ENCODE peak calls at places on chromosomes 3 and 15, in eight cellular contexts. Y is ovary, G is transverse colon, R is GM12892, J is A549, E is heart left ventricle, D is GM12891, L is lower leg skin. M is an unnamed sample.

GRCh38 chr3:88149146-88149515 is 628 bp upstream of the C3orf38 start:
- DNase-seq in Y (no peak), G (no peak), R (no peak), J (peak; percentile 25), E (no peak), D (no peak), L (no peak), M (no peak)

GRCh38 chr3:12773030-12773723 is 14.1 kb upstream of the TMEM40 start:
- DNase-seq in Y (no peak), G (no peak), R (no peak), J (no peak), E (no peak), D (no peak), L (no peak), M (no peak)

GRCh38 chr3:66450389-66451022 is 50.3 kb downstream of the LRIG1 start:
- DNase-seq in Y (peak; percentile 64), G (peak; percentile 57), R (no peak), J (no peak), E (peak; percentile 70), D (no peak), L (no peak), M (peak; percentile 49)

GRCh38 chr3:155917781-155918180 is 47.3 kb downstream of the GMPS start:
- DNase-seq in Y (no peak), G (no peak), R (no peak), J (no peak), E (no peak), D (no peak), L (no peak), M (no peak)

GRCh38 chr15:68328485-68328884 is 50.9 kb downstream of the FEM1B start:
- DNase-seq in Y (no peak), G (no peak), R (no peak), J (no peak), E (no peak), D (no peak), L (no peak), M (no peak)

GRCh38 chr3:73868688-73869315 is 244.1 kb upstream of the PDZRN3 start:
- DNase-seq in Y (peak; percentile 15), G (peak; percentile 24), R (no peak), J (peak; percentile 7), E (peak; percentile 26), D (no peak), L (no peak), M (no peak)

GRCh38 chr3:107753988-107754387 is 231.2 kb downstream of the BBX start:
- DNase-seq in Y (no peak), G (no peak), R (no peak), J (no peak), E (no peak), D (no peak), L (no peak), M (no peak)

GRCh38 chr15:33152502-33153109 is 41.9 kb downstream of the FMN1 start:
- DNase-seq in Y (no peak), G (no peak), R (no peak), J (no peak), E (no peak), D (no peak), L (no peak), M (peak; percentile 60)

GRCh38 chr15:77039217-77039533 is 31.7 kb downstream of the TSPAN3 start:
- DNase-seq in Y (no peak), G (no peak), R (no peak), J (no peak), E (peak; percentile 22), D (no peak), L (no peak), M (no peak)

GRCh38 chr3:157493627-157494550 is 9.3 kb downstream of the VEPH1 start:
- DNase-seq in Y (no peak), G (no peak), R (no peak), J (peak; percentile 10), E (no peak), D (no peak), L (no peak), M (no peak)

GRCh38 chr3:14261229-14261628 is 82.6 kb downstream of the LSM3 start:
- DNase-seq in Y (peak; percentile 90), G (peak; percentile 89), R (peak; percentile 73), J (peak; percentile 90), E (peak; percentile 85), D (peak; percentile 71), L (peak; percentile 97), M (peak; percentile 88)

GRCh38 chr15:45288947-45289346 is 36.9 kb downstream of the SLC28A2 start:
- DNase-seq in Y (no peak), G (no peak), R (no peak), J (no peak), E (no peak), D (no peak), L (no peak), M (no peak)

DNA sequence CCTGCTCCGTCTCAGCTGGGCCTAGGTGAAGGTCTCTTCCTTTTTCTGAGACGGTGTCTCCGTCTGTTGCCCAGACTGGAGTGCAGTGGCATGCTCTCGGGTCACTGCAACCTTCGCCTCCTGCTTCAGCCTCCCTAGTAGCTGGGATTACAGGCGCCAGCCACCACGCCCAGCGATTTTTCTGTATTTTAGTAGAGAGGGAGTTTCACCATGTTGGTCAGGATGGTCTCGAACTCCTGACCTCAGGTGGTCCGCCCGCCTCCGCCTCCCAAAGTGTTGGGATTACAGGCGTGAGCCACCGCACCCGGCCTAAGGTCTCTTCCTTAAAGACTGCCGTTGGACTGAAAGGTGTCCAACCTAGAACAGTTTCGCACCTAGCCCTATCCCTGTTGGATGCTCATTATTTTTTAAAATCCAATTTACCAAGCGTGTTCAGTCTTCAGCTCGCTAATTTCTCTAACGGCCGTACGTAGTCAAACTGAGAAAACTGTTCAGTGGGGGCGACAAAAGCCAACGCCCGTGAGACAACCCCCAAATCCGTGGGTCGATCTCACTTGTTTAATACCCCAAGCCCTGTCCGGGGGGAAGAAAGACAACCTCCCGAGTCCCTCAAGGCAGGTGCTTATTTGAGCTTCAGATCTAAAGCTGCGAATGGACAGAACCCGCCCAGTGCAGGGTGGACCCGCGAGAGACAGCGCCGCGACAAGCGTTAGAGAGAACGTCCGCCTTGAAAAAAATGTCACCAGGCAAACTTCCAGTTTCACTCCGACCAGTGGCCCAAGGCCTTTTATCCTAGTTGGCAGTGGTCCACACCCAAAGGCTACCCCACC is 986 bp upstream of the OXSR1 start:
- DNase-seq in Y (peak; percentile 58), G (peak; percentile 36), R (no peak), J (no peak), E (no peak), D (peak; percentile 27), L (peak; percentile 82), M (peak; percentile 84)
- TF ChIP-seq POLR2A in Y (peak; percentile 77), G (peak; percentile 76), R (no peak), J (no peak), E (no peak), D (no peak), L (no peak), M (peak; percentile 55)

GRCh38 chr15:69373406-69373805 is 40.7 kb upstream of the KIF23 start:
- DNase-seq in Y (no peak), G (no peak), R (no peak), J (no peak), E (no peak), D (no peak), L (no peak), M (no peak)
- TF ChIP-seq POLR2A in Y (no peak), G (no peak), R (no peak), J (no peak), E (no peak), D (no peak), L (no peak), M (no peak)

GRCh38 chr3:149657796-149658443 is at the start of gene WWTR1:
- DNase-seq in Y (peak; percentile 94), G (peak; percentile 84), R (peak; percentile 62), J (peak; percentile 92), E (peak; percentile 96), D (peak; percentile 55), L (peak; percentile 99), M (peak; percentile 93)
- TF ChIP-seq POLR2A in Y (peak; percentile 91), G (peak; percentile 81), R (no peak), J (peak; percentile 66), E (peak; percentile 56), D (no peak), L (no peak), M (peak; percentile 96)

DNA sequence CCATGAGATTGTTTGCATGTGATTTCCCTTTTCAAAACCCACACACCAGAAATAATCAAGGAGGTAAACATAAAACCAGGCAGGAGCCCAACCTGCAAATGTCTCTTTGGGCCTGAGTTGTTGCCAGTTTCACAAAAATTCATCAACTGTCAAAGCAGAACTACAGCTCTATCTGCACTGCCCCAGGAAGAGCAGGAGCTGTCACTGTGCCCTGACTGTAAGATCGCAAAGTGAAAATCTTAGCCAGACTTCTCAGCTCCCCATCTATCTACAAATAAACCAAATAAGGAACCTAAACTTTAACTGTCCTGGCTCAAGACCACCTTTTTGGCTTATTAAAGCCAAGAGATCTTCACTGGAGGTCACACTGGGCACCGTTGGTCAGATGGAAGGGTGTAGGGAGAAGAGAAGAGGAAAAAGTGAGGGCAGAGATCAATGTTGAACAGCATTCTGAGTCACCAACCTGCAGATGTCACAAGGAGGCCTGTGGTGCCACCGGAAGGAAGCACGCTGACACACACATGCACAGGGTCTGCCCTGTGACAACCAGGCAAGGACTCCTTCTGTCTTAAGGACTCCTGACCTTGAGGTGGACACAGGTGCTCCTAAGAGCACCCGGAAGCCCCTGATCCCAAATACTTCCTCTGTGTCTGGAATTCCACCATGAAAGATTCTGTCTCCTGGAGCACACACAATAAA is 58.7 kb downstream of the RPN1 start:
- DNase-seq in Y (no peak), G (no peak), R (no peak), J (no peak), E (no peak), D (no peak), L (no peak), M (peak; percentile 55)
- TF ChIP-seq POLR2A in Y (no peak), G (no peak), R (no peak), J (no peak), E (no peak), D (no peak), L (no peak), M (no peak)

GRCh38 chr15:101530224-101530958 is 40.9 kb upstream of the PCSK6 start:
- DNase-seq in Y (no peak), G (peak; percentile 27), R (no peak), J (no peak), E (no peak), D (no peak), L (peak; percentile 74), M (no peak)

GRCh38 chr15:101528917-101529299 is 39.4 kb upstream of the PCSK6 start:
- DNase-seq in Y (no peak), G (no peak), R (no peak), J (no peak), E (no peak), D (no peak), L (peak; percentile 77), M (no peak)

GRCh38 chr15:101533371-101534140 is 44.0 kb upstream of the PCSK6 start:
- DNase-seq in Y (no peak), G (no peak), R (no peak), J (no peak), E (no peak), D (no peak), L (peak; percentile 74), M (no peak)

GRCh38 chr15:101532865-101533264 is 43.4 kb upstream of the PCSK6 start:
- DNase-seq in Y (no peak), G (no peak), R (no peak), J (no peak), E (no peak), D (no peak), L (peak; percentile 31), M (no peak)

GRCh38 chr15:101531170-101531569 is 41.7 kb upstream of the PCSK6 start:
- DNase-seq in Y (no peak), G (no peak), R (no peak), J (no peak), E (no peak), D (no peak), L (peak; percentile 72), M (no peak)
- TF ChIP-seq POLR2A in Y (no peak), G (no peak), R (no peak), J (no peak), E (no peak), D (no peak), L (no peak), M (no peak)

GRCh38 chr3:9793161-9793781 is 389 bp downstream of the ARPC4 start:
- DNase-seq in Y (no peak), G (peak; percentile 57), R (no peak), J (no peak), E (no peak), D (no peak), L (no peak), M (peak; percentile 68)
- TF ChIP-seq POLR2A in Y (no peak), G (peak; percentile 10), R (peak; percentile 81), J (no peak), E (no peak), D (peak; percentile 88), L (no peak), M (no peak)